ENCODE peak calls at places on chromosome 20, in ten cellular contexts. I is brain microvascular endothelial cell; D is NCI-H345; W is naive thymus-derived CD4-positive, alpha-beta T cell; J is Peyer's patch; E is mammary epithelial cell; H is naive thymus-derived CD8-positive, alpha-beta T cell; T is bronchial epithelial cell; Q is EL; O is HCEC 1CT. C is an unnamed sample.

GRCh38 chr20:5608448-5609161 is 141.6 kb upstream of the SHLD1 start:
- DNase-seq in I (no peak), D (peak), W (no peak), J (no peak), E (peak), H (no peak), T (peak), Q (peak), O (peak), C (no peak)

GRCh38 chr20:46512943-46513844 is at the start of gene ZNF334:
- DNase-seq in I (peak), D (peak), W (no peak), J (peak), E (peak), H (no peak), T (peak), Q (peak), O (no peak), C (no peak)

GRCh38 chr20:11261533-11262000 is 587.8 kb upstream of the JAG1 start:
- DNase-seq in I (peak), D (no peak), W (no peak), J (no peak), E (peak), H (no peak), T (peak), Q (peak), O (peak), C (no peak)

GRCh38 chr20:45779011-45779915 is 12.4 kb downstream of the WFDC3 start:
- DNase-seq in I (peak), D (no peak), W (no peak), J (peak), E (peak), H (no peak), T (peak), Q (peak), O (peak), C (no peak)

GRCh38 chr20:13453367-13453766 is 185.4 kb downstream of the TASP1 start:
- DNase-seq in I (no peak), D (no peak), W (no peak), J (no peak), E (no peak), H (no peak), T (no peak), Q (no peak), O (no peak), C (no peak)

GRCh38 chr20:34621383-34622367 is 55.2 kb downstream of the PIGU start:
- DNase-seq in I (peak), D (no peak), W (no peak), J (peak), E (peak), H (no peak), T (peak), Q (peak), O (peak), C (no peak)

GRCh38 chr20:62423326-62423706 is 4.0 kb downstream of the RBBP8NL start:
- DNase-seq in I (no peak), D (no peak), W (no peak), J (no peak), E (no peak), H (no peak), T (no peak), Q (no peak), O (no peak), C (no peak)

GRCh38 chr20:51446656-51447055 is 95.9 kb downstream of the NFATC2 start:
- DNase-seq in I (peak), D (no peak), W (no peak), J (no peak), E (peak), H (no peak), T (peak), Q (peak), O (peak), C (no peak)

GRCh38 chr20:31475472-31476312 is 604 bp downstream of the REM1 start:
- DNase-seq in I (no peak), D (no peak), W (no peak), J (no peak), E (no peak), H (no peak), T (no peak), Q (no peak), O (no peak), C (no peak)

GRCh38 chr20:19976595-19977372 is 40.4 kb upstream of the NAA20 start:
- DNase-seq in I (peak), D (no peak), W (no peak), J (no peak), E (peak), H (no peak), T (peak), Q (peak), O (peak), C (no peak)

GRCh38 chr20:44187054-44187762 is at the start of gene JPH2:
- DNase-seq in I (peak), D (no peak), W (no peak), J (peak), E (peak), H (no peak), T (peak), Q (peak), O (peak), C (no peak)

GRCh38 chr20:32626859-32627636 is 41.9 kb upstream of the NOL4L start:
- DNase-seq in I (no peak), D (peak), W (no peak), J (no peak), E (no peak), H (peak), T (no peak), Q (no peak), O (no peak), C (peak)

GRCh38 chr20:49347156-49347555 is 69.3 kb upstream of the ZNFX1 start:
- DNase-seq in I (no peak), D (no peak), W (no peak), J (no peak), E (no peak), H (no peak), T (no peak), Q (peak), O (no peak), C (no peak)

GRCh38 chr20:40948352-40949267 is 80.0 kb upstream of the TOP1 start:
- DNase-seq in I (no peak), D (no peak), W (no peak), J (no peak), E (peak), H (no peak), T (peak), Q (peak), O (peak), C (no peak)

GRCh38 chr20:57111028-57111373 is 155.4 kb downstream of the BMP7 start:
- DNase-seq in I (no peak), D (no peak), W (no peak), J (no peak), E (no peak), H (no peak), T (no peak), Q (no peak), O (no peak), C (no peak)

GRCh38 chr20:24489631-24490260 is 20.3 kb downstream of the SYNDIG1 start:
- DNase-seq in I (no peak), D (no peak), W (no peak), J (no peak), E (no peak), H (no peak), T (no peak), Q (no peak), O (no peak), C (no peak)

GRCh38 chr20:56249244-56249955 is 868 bp downstream of the MC3R start:
- DNase-seq in I (no peak), D (no peak), W (no peak), J (no peak), E (no peak), H (no peak), T (no peak), Q (peak), O (peak), C (no peak)

GRCh38 chr20:47870475-47870874 is 85.2 kb upstream of the SULF2 start:
- DNase-seq in I (no peak), D (no peak), W (no peak), J (no peak), E (no peak), H (no peak), T (no peak), Q (no peak), O (no peak), C (no peak)

GRCh38 chr20:23662276-23662870 is 24.6 kb upstream of the CST3 start:
- DNase-seq in I (no peak), D (no peak), W (no peak), J (no peak), E (no peak), H (no peak), T (no peak), Q (no peak), O (no peak), C (no peak)

GRCh38 chr20:8795404-8795803 is 273.5 kb upstream of the PLCB4 start:
- DNase-seq in I (no peak), D (no peak), W (no peak), J (no peak), E (peak), H (no peak), T (no peak), Q (no peak), O (no peak), C (no peak)

GRCh38 chr20:32206383-32207210 is 946 bp downstream of the PLAGL2 start:
- DNase-seq in I (no peak), D (no peak), W (no peak), J (no peak), E (no peak), H (no peak), T (no peak), Q (no peak), O (no peak), C (no peak)

GRCh38 chr20:37564388-37565133 is 36.9 kb upstream of the BLCAP start:
- DNase-seq in I (peak), D (peak), W (peak), J (peak), E (peak), H (peak), T (no peak), Q (peak), O (peak), C (peak)

GRCh38 chr20:8244637-8245036 is 112.6 kb downstream of the PLCB1 start:
- DNase-seq in I (peak), D (peak), W (no peak), J (no peak), E (no peak), H (no peak), T (peak), Q (peak), O (peak), C (no peak)

GRCh38 chr20:38372830-38373229 is 26.5 kb downstream of the LBP start:
- DNase-seq in I (no peak), D (no peak), W (no peak), J (no peak), E (no peak), H (no peak), T (no peak), Q (no peak), O (no peak), C (no peak)

GRCh38 chr20:41145821-41146620 is 8.7 kb downstream of the PLCG1 start:
- DNase-seq in I (no peak), D (peak), W (no peak), J (no peak), E (no peak), H (no peak), T (no peak), Q (no peak), O (no peak), C (no peak)

GRCh38 chr20:1664911-1665310 is 7.3 kb upstream of the SIRPG start:
- DNase-seq in I (no peak), D (no peak), W (peak), J (no peak), E (no peak), H (peak), T (no peak), Q (no peak), O (no peak), C (peak)

GRCh38 chr20:54475334-54476287 is at the start of gene DOK5:
- DNase-seq in I (no peak), D (no peak), W (no peak), J (no peak), E (peak), H (no peak), T (no peak), Q (no peak), O (no peak), C (no peak)

GRCh38 chr20:57470666-57471495 is 54.1 kb downstream of the CTCFL start:
- DNase-seq in I (no peak), D (no peak), W (no peak), J (peak), E (no peak), H (no peak), T (no peak), Q (no peak), O (no peak), C (no peak)

GRCh38 chr20:41006126-41006935 is 22.3 kb upstream of the TOP1 start:
- DNase-seq in I (no peak), D (no peak), W (no peak), J (no peak), E (no peak), H (no peak), T (no peak), Q (no peak), O (no peak), C (no peak)